ENCODE peak calls at places on chromosomes 12 and 14, in nine cellular contexts. One of them, this sample, is unnamed.

GRCh38 chr12:132160671-132161045 is 16.4 kb downstream of the NOC4L start:
- DNase-seq in spleen: peak; percentile 58
- DNase-seq in nephron progenitor cell: no peak
- DNase-seq in left ventricle myocardium inferior: no peak
- DNase-seq in aorta: peak; percentile 49
- DNase-seq in NCI-H460: no peak
- DNase-seq in kidney tubule cell: no peak
- DNase-seq in cardiac muscle cell: no peak
- DNase-seq in activated T-cell treated with anti-CD3 and anti-CD28 coated beads, Interleukin-2, amount 50 U/mL, for 72 hours: no peak
- DNase-seq in this sample: no peak

GRCh38 chr12:123621619-123622530 is 11.6 kb downstream of the EIF2B1 start:
- DNase-seq in spleen: no peak
- DNase-seq in nephron progenitor cell: no peak
- DNase-seq in cardiac muscle cell: no peak
- DNase-seq in activated T-cell treated with anti-CD3 and anti-CD28 coated beads, Interleukin-2, amount 50 U/mL, for 72 hours: peak; percentile 37
- DNase-seq in kidney tubule cell: peak; percentile 7
- DNase-seq in NCI-H460: no peak
- DNase-seq in left ventricle myocardium inferior: no peak
- DNase-seq in aorta: no peak
- DNase-seq in this sample: no peak

GRCh38 chr12:75979181-75979580 is 52.4 kb downstream of the PHLDA1 start:
- DNase-seq in nephron progenitor cell: no peak
- DNase-seq in kidney tubule cell: peak; percentile 77
- DNase-seq in aorta: no peak
- DNase-seq in NCI-H460: peak; percentile 91
- DNase-seq in activated T-cell treated with anti-CD3 and anti-CD28 coated beads, Interleukin-2, amount 50 U/mL, for 72 hours: peak; percentile 46
- DNase-seq in cardiac muscle cell: no peak
- DNase-seq in spleen: no peak
- DNase-seq in left ventricle myocardium inferior: no peak
- DNase-seq in this sample: no peak

GRCh38 chr14:73764881-73765280 is 50.7 kb upstream of the PNMA1 start:
- DNase-seq in spleen: peak; percentile 83
- DNase-seq in kidney tubule cell: peak; percentile 91
- DNase-seq in NCI-H460: no peak
- DNase-seq in cardiac muscle cell: no peak
- DNase-seq in left ventricle myocardium inferior: peak; percentile 64
- DNase-seq in activated T-cell treated with anti-CD3 and anti-CD28 coated beads, Interleukin-2, amount 50 U/mL, for 72 hours: no peak
- DNase-seq in nephron progenitor cell: no peak
- DNase-seq in aorta: peak; percentile 87
- DNase-seq in this sample: no peak

GRCh38 chr14:90756755-90757345 is 59.4 kb downstream of the TTC7B start:
- DNase-seq in spleen: no peak
- DNase-seq in nephron progenitor cell: no peak
- DNase-seq in cardiac muscle cell: no peak
- DNase-seq in aorta: no peak
- DNase-seq in left ventricle myocardium inferior: no peak
- DNase-seq in NCI-H460: no peak
- DNase-seq in activated T-cell treated with anti-CD3 and anti-CD28 coated beads, Interleukin-2, amount 50 U/mL, for 72 hours: no peak
- DNase-seq in kidney tubule cell: no peak
- DNase-seq in this sample: no peak

GRCh38 chr12:13503094-13503835 is 306.7 kb downstream of the EMP1 start:
- DNase-seq in spleen: no peak
- DNase-seq in aorta: no peak
- DNase-seq in left ventricle myocardium inferior: no peak
- DNase-seq in nephron progenitor cell: no peak
- DNase-seq in cardiac muscle cell: no peak
- DNase-seq in NCI-H460: no peak
- DNase-seq in kidney tubule cell: no peak
- DNase-seq in activated T-cell treated with anti-CD3 and anti-CD28 coated beads, Interleukin-2, amount 50 U/mL, for 72 hours: no peak
- DNase-seq in this sample: no peak

GRCh38 chr12:103840399-103840880 is 594 bp downstream of the NT5DC3 start:
- DNase-seq in kidney tubule cell: peak; percentile 57
- DNase-seq in cardiac muscle cell: no peak
- DNase-seq in nephron progenitor cell: no peak
- DNase-seq in activated T-cell treated with anti-CD3 and anti-CD28 coated beads, Interleukin-2, amount 50 U/mL, for 72 hours: peak; percentile 38
- DNase-seq in NCI-H460: no peak
- DNase-seq in spleen: peak; percentile 85
- DNase-seq in aorta: peak; percentile 65
- DNase-seq in left ventricle myocardium inferior: peak; percentile 22
- DNase-seq in this sample: no peak

GRCh38 chr12:12404297-12404696 is 47.4 kb downstream of the BORCS5 start:
- DNase-seq in activated T-cell treated with anti-CD3 and anti-CD28 coated beads, Interleukin-2, amount 50 U/mL, for 72 hours: no peak
- DNase-seq in cardiac muscle cell: no peak
- DNase-seq in kidney tubule cell: no peak
- DNase-seq in left ventricle myocardium inferior: no peak
- DNase-seq in aorta: no peak
- DNase-seq in nephron progenitor cell: no peak
- DNase-seq in spleen: no peak
- DNase-seq in NCI-H460: no peak
- DNase-seq in this sample: no peak

GRCh38 chr14:34053666-34054065 is 102.8 kb upstream of the EGLN3 start:
- DNase-seq in left ventricle myocardium inferior: peak; percentile 53
- DNase-seq in kidney tubule cell: peak; percentile 56
- DNase-seq in nephron progenitor cell: no peak
- DNase-seq in aorta: peak; percentile 55
- DNase-seq in spleen: no peak
- DNase-seq in NCI-H460: no peak
- DNase-seq in activated T-cell treated with anti-CD3 and anti-CD28 coated beads, Interleukin-2, amount 50 U/mL, for 72 hours: no peak
- DNase-seq in cardiac muscle cell: no peak
- DNase-seq in this sample: no peak

GRCh38 chr12:66321433-66321832 is 19.1 kb downstream of the HELB start:
- DNase-seq in kidney tubule cell: no peak
- DNase-seq in spleen: no peak
- DNase-seq in left ventricle myocardium inferior: no peak
- DNase-seq in activated T-cell treated with anti-CD3 and anti-CD28 coated beads, Interleukin-2, amount 50 U/mL, for 72 hours: no peak
- DNase-seq in cardiac muscle cell: no peak
- DNase-seq in nephron progenitor cell: no peak
- DNase-seq in NCI-H460: no peak
- DNase-seq in aorta: no peak
- DNase-seq in this sample: no peak

GRCh38 chr14:27040552-27040951 is 442.7 kb upstream of the NOVA1 start:
- DNase-seq in activated T-cell treated with anti-CD3 and anti-CD28 coated beads, Interleukin-2, amount 50 U/mL, for 72 hours: no peak
- DNase-seq in aorta: no peak
- DNase-seq in left ventricle myocardium inferior: no peak
- DNase-seq in kidney tubule cell: peak; percentile 42
- DNase-seq in NCI-H460: no peak
- DNase-seq in spleen: no peak
- DNase-seq in cardiac muscle cell: no peak
- DNase-seq in nephron progenitor cell: no peak
- DNase-seq in this sample: no peak

GRCh38 chr12:64610660-64611429 is 550 bp downstream of the RASSF3 start:
- DNase-seq in NCI-H460: peak; percentile 19
- DNase-seq in left ventricle myocardium inferior: peak; percentile 72
- DNase-seq in nephron progenitor cell: peak; percentile 68
- DNase-seq in spleen: peak; percentile 97
- DNase-seq in cardiac muscle cell: peak; percentile 69
- DNase-seq in activated T-cell treated with anti-CD3 and anti-CD28 coated beads, Interleukin-2, amount 50 U/mL, for 72 hours: peak; percentile 83
- DNase-seq in aorta: peak; percentile 87
- DNase-seq in kidney tubule cell: peak; percentile 75
- DNase-seq in this sample: peak; percentile 59

GRCh38 chr14:65237956-65238355 is 135.6 kb upstream of the MAX start:
- DNase-seq in cardiac muscle cell: no peak
- DNase-seq in spleen: no peak
- DNase-seq in left ventricle myocardium inferior: no peak
- DNase-seq in NCI-H460: no peak
- DNase-seq in kidney tubule cell: no peak
- DNase-seq in activated T-cell treated with anti-CD3 and anti-CD28 coated beads, Interleukin-2, amount 50 U/mL, for 72 hours: no peak
- DNase-seq in aorta: no peak
- DNase-seq in nephron progenitor cell: no peak
- DNase-seq in this sample: no peak

GRCh38 chr12:84875241-84875640 is 37.4 kb downstream of the SLC6A15 start:
- DNase-seq in aorta: no peak
- DNase-seq in activated T-cell treated with anti-CD3 and anti-CD28 coated beads, Interleukin-2, amount 50 U/mL, for 72 hours: no peak
- DNase-seq in left ventricle myocardium inferior: no peak
- DNase-seq in cardiac muscle cell: no peak
- DNase-seq in kidney tubule cell: no peak
- DNase-seq in spleen: no peak
- DNase-seq in NCI-H460: no peak
- DNase-seq in nephron progenitor cell: no peak
- DNase-seq in this sample: no peak

GRCh38 chr14:103696466-103697071 is 18.7 kb downstream of the XRCC3 start:
- DNase-seq in cardiac muscle cell: no peak
- DNase-seq in left ventricle myocardium inferior: peak; percentile 74
- DNase-seq in kidney tubule cell: no peak
- DNase-seq in activated T-cell treated with anti-CD3 and anti-CD28 coated beads, Interleukin-2, amount 50 U/mL, for 72 hours: no peak
- DNase-seq in spleen: peak; percentile 74
- DNase-seq in aorta: no peak
- DNase-seq in nephron progenitor cell: peak; percentile 29
- DNase-seq in NCI-H460: no peak
- DNase-seq in this sample: no peak

GRCh38 chr14:53851394-53852056 is 105.1 kb downstream of the BMP4 start:
- DNase-seq in NCI-H460: no peak
- DNase-seq in nephron progenitor cell: no peak
- DNase-seq in left ventricle myocardium inferior: no peak
- DNase-seq in cardiac muscle cell: no peak
- DNase-seq in spleen: no peak
- DNase-seq in activated T-cell treated with anti-CD3 and anti-CD28 coated beads, Interleukin-2, amount 50 U/mL, for 72 hours: no peak
- DNase-seq in kidney tubule cell: peak; percentile 8
- DNase-seq in aorta: no peak
- DNase-seq in this sample: no peak

GRCh38 chr12:56387152-56387551 is 24.5 kb upstream of the APOF start:
- DNase-seq in nephron progenitor cell: peak; percentile 16
- DNase-seq in spleen: no peak
- DNase-seq in activated T-cell treated with anti-CD3 and anti-CD28 coated beads, Interleukin-2, amount 50 U/mL, for 72 hours: no peak
- DNase-seq in left ventricle myocardium inferior: no peak
- DNase-seq in cardiac muscle cell: no peak
- DNase-seq in NCI-H460: no peak
- DNase-seq in aorta: no peak
- DNase-seq in kidney tubule cell: no peak
- DNase-seq in this sample: no peak

GRCh38 chr14:55416866-55417265 is 5.2 kb upstream of the ATG14 start:
- DNase-seq in spleen: no peak
- DNase-seq in kidney tubule cell: peak; percentile 26
- DNase-seq in nephron progenitor cell: peak; percentile 39
- DNase-seq in left ventricle myocardium inferior: no peak
- DNase-seq in aorta: no peak
- DNase-seq in activated T-cell treated with anti-CD3 and anti-CD28 coated beads, Interleukin-2, amount 50 U/mL, for 72 hours: peak; percentile 47
- DNase-seq in cardiac muscle cell: peak; percentile 53
- DNase-seq in NCI-H460: peak; percentile 29
- DNase-seq in this sample: no peak

GRCh38 chr14:70188608-70189540 is at the start of gene SLC8A3:
- DNase-seq in cardiac muscle cell: peak; percentile 67
- DNase-seq in activated T-cell treated with anti-CD3 and anti-CD28 coated beads, Interleukin-2, amount 50 U/mL, for 72 hours: peak; percentile 37
- DNase-seq in aorta: no peak
- DNase-seq in kidney tubule cell: peak; percentile 64
- DNase-seq in left ventricle myocardium inferior: no peak
- DNase-seq in nephron progenitor cell: peak; percentile 71
- DNase-seq in NCI-H460: peak; percentile 5
- DNase-seq in spleen: peak; percentile 76
- DNase-seq in this sample: no peak

GRCh38 chr14:102461490-102462317 is 47.9 kb downstream of the ANKRD9 start:
- DNase-seq in left ventricle myocardium inferior: no peak
- DNase-seq in cardiac muscle cell: no peak
- DNase-seq in aorta: no peak
- DNase-seq in kidney tubule cell: no peak
- DNase-seq in NCI-H460: no peak
- DNase-seq in activated T-cell treated with anti-CD3 and anti-CD28 coated beads, Interleukin-2, amount 50 U/mL, for 72 hours: no peak
- DNase-seq in spleen: no peak
- DNase-seq in nephron progenitor cell: no peak
- DNase-seq in this sample: no peak

GRCh38 chr14:59358105-59358504 is 107.1 kb downstream of the GPR135 start:
- DNase-seq in kidney tubule cell: peak; percentile 80
- DNase-seq in cardiac muscle cell: peak; percentile 93
- DNase-seq in nephron progenitor cell: no peak
- DNase-seq in NCI-H460: no peak
- DNase-seq in aorta: peak; percentile 64
- DNase-seq in spleen: no peak
- DNase-seq in left ventricle myocardium inferior: peak; percentile 54
- DNase-seq in activated T-cell treated with anti-CD3 and anti-CD28 coated beads, Interleukin-2, amount 50 U/mL, for 72 hours: no peak
- DNase-seq in this sample: no peak

GRCh38 chr12:106766393-106766826 is 8.1 kb upstream of the RIC8B start:
- DNase-seq in nephron progenitor cell: no peak
- DNase-seq in NCI-H460: no peak
- DNase-seq in activated T-cell treated with anti-CD3 and anti-CD28 coated beads, Interleukin-2, amount 50 U/mL, for 72 hours: no peak
- DNase-seq in aorta: no peak
- DNase-seq in cardiac muscle cell: no peak
- DNase-seq in spleen: no peak
- DNase-seq in left ventricle myocardium inferior: peak; percentile 54
- DNase-seq in kidney tubule cell: peak; percentile 79
- DNase-seq in this sample: no peak

GRCh38 chr14:82501554-82501953 is 967.9 kb upstream of the SEL1L start:
- DNase-seq in left ventricle myocardium inferior: no peak
- DNase-seq in NCI-H460: no peak
- DNase-seq in aorta: no peak
- DNase-seq in kidney tubule cell: no peak
- DNase-seq in activated T-cell treated with anti-CD3 and anti-CD28 coated beads, Interleukin-2, amount 50 U/mL, for 72 hours: no peak
- DNase-seq in cardiac muscle cell: no peak
- DNase-seq in spleen: no peak
- DNase-seq in nephron progenitor cell: no peak
- DNase-seq in this sample: no peak

GRCh38 chr14:64673748-64674147 is 30.5 kb upstream of the PLEKHG3 start:
- DNase-seq in kidney tubule cell: peak; percentile 66
- DNase-seq in activated T-cell treated with anti-CD3 and anti-CD28 coated beads, Interleukin-2, amount 50 U/mL, for 72 hours: peak; percentile 46
- DNase-seq in NCI-H460: no peak
- DNase-seq in aorta: no peak
- DNase-seq in cardiac muscle cell: no peak
- DNase-seq in spleen: peak; percentile 86
- DNase-seq in nephron progenitor cell: no peak
- DNase-seq in left ventricle myocardium inferior: no peak
- DNase-seq in this sample: peak; percentile 20

GRCh38 chr12:120522568-120522967 is 6.4 kb downstream of the COQ5 start:
- DNase-seq in spleen: no peak
- DNase-seq in activated T-cell treated with anti-CD3 and anti-CD28 coated beads, Interleukin-2, amount 50 U/mL, for 72 hours: no peak
- DNase-seq in nephron progenitor cell: no peak
- DNase-seq in cardiac muscle cell: no peak
- DNase-seq in kidney tubule cell: no peak
- DNase-seq in NCI-H460: no peak
- DNase-seq in left ventricle myocardium inferior: no peak
- DNase-seq in aorta: no peak
- DNase-seq in this sample: no peak

GRCh38 chr12:118050972-118051910 is 9.7 kb downstream of the WSB2 start:
- DNase-seq in cardiac muscle cell: no peak
- DNase-seq in spleen: no peak
- DNase-seq in left ventricle myocardium inferior: no peak
- DNase-seq in aorta: no peak
- DNase-seq in kidney tubule cell: peak; percentile 15
- DNase-seq in activated T-cell treated with anti-CD3 and anti-CD28 coated beads, Interleukin-2, amount 50 U/mL, for 72 hours: peak; percentile 39
- DNase-seq in NCI-H460: no peak
- DNase-seq in nephron progenitor cell: no peak
- DNase-seq in this sample: no peak

This sample was measured in CD4-positive, alpha-beta T cell.